ENCODE peak calls at places on chromosome 10, in six cellular contexts. One of them, this sample, is unnamed.

GRCh38 chr10:12799144-12799543 is 202.4 kb downstream of the CCDC3 start:
- DNase-seq in HFF-Myc: no peak
- DNase-seq in ovary: no peak
- DNase-seq in psoas muscle: no peak
- DNase-seq in endodermal cell: no peak
- DNase-seq in fibroblast of pulmonary artery: no peak
- DNase-seq in this sample: no peak

GRCh38 chr10:117967149-117967548 is 79.6 kb downstream of the RAB11FIP2 start:
- DNase-seq in psoas muscle: no peak
- DNase-seq in HFF-Myc: no peak
- DNase-seq in fibroblast of pulmonary artery: no peak
- DNase-seq in endodermal cell: no peak
- DNase-seq in ovary: no peak
- DNase-seq in this sample: no peak

GRCh38 chr10:103723557-103723956 is 131.8 kb downstream of the SH3PXD2A start:
- DNase-seq in fibroblast of pulmonary artery: no peak
- DNase-seq in endodermal cell: no peak
- DNase-seq in HFF-Myc: no peak
- DNase-seq in psoas muscle: peak
- DNase-seq in ovary: no peak
- DNase-seq in this sample: no peak

GRCh38 chr10:7950981-7951847 is 103.3 kb upstream of the GATA3 start:
- DNase-seq in ovary: no peak
- DNase-seq in HFF-Myc: no peak
- DNase-seq in endodermal cell: no peak
- DNase-seq in fibroblast of pulmonary artery: peak
- DNase-seq in psoas muscle: no peak
- DNase-seq in this sample: no peak

GRCh38 chr10:31972519-31973041 is 43.9 kb upstream of the ARHGAP12 start:
- DNase-seq in endodermal cell: no peak
- DNase-seq in ovary: no peak
- DNase-seq in fibroblast of pulmonary artery: no peak
- DNase-seq in HFF-Myc: no peak
- DNase-seq in psoas muscle: no peak
- DNase-seq in this sample: no peak

GRCh38 chr10:132595850-132596249 is 58.3 kb downstream of the INPP5A start:
- DNase-seq in ovary: no peak
- DNase-seq in fibroblast of pulmonary artery: no peak
- DNase-seq in HFF-Myc: no peak
- DNase-seq in endodermal cell: no peak
- DNase-seq in psoas muscle: no peak
- DNase-seq in this sample: no peak

GRCh38 chr10:361203-362135 is 226.2 kb downstream of the ZMYND11 start:
- DNase-seq in psoas muscle: no peak
- DNase-seq in ovary: no peak
- DNase-seq in HFF-Myc: no peak
- DNase-seq in endodermal cell: no peak
- DNase-seq in fibroblast of pulmonary artery: no peak
- DNase-seq in this sample: no peak

GRCh38 chr10:33534455-33534854 is 200.0 kb upstream of the NRP1 start:
- DNase-seq in HFF-Myc: no peak
- DNase-seq in psoas muscle: no peak
- DNase-seq in fibroblast of pulmonary artery: no peak
- DNase-seq in endodermal cell: no peak
- DNase-seq in ovary: no peak
- DNase-seq in this sample: no peak

GRCh38 chr10:30587522-30588031 is 42.0 kb downstream of the LYZL2 start:
- DNase-seq in endodermal cell: peak
- DNase-seq in HFF-Myc: no peak
- DNase-seq in psoas muscle: no peak
- DNase-seq in ovary: no peak
- DNase-seq in fibroblast of pulmonary artery: no peak
- DNase-seq in this sample: no peak

GRCh38 chr10:110947061-110947595 is 27.7 kb downstream of the SHOC2 start:
- DNase-seq in psoas muscle: no peak
- DNase-seq in fibroblast of pulmonary artery: no peak
- DNase-seq in endodermal cell: no peak
- DNase-seq in ovary: no peak
- DNase-seq in HFF-Myc: no peak
- DNase-seq in this sample: peak

GRCh38 chr10:97788552-97789442 is 17.0 kb upstream of the SFRP5 start:
- DNase-seq in endodermal cell: peak
- DNase-seq in fibroblast of pulmonary artery: peak
- DNase-seq in ovary: no peak
- DNase-seq in HFF-Myc: no peak
- DNase-seq in psoas muscle: no peak
- DNase-seq in this sample: no peak

DNA sequence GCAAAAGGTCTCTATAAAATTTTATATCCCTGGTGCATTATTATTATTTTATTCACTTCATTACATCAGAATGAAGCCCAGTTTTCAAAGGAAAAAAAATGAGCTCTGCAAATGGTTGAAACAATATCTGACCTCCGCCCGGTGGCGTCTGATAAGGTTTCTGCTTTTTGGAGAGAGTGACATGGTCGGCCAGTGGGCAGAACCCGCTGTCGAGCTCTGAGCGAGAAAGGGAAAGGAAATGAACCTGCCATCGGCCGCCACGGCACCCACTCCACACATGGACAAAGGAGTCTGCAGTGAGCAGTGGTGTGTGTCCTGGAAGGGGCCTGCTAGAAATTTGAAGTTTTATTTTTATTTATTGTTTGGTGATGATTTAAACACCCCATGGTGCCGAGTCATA is 149.2 kb upstream of the MKI67 start:
- DNase-seq in psoas muscle: no peak
- DNase-seq in HFF-Myc: no peak
- DNase-seq in fibroblast of pulmonary artery: no peak
- DNase-seq in ovary: no peak
- DNase-seq in endodermal cell: no peak
- DNase-seq in this sample: no peak
- H3K4me3 ChIP-seq in psoas muscle: no peak
- H3K4me3 ChIP-seq in HFF-Myc: no peak
- H3K4me3 ChIP-seq in fibroblast of pulmonary artery: no peak
- H3K4me3 ChIP-seq in ovary: no peak
- H3K4me3 ChIP-seq in endodermal cell: no peak
- H3K4me3 ChIP-seq in this sample: no peak

DNA sequence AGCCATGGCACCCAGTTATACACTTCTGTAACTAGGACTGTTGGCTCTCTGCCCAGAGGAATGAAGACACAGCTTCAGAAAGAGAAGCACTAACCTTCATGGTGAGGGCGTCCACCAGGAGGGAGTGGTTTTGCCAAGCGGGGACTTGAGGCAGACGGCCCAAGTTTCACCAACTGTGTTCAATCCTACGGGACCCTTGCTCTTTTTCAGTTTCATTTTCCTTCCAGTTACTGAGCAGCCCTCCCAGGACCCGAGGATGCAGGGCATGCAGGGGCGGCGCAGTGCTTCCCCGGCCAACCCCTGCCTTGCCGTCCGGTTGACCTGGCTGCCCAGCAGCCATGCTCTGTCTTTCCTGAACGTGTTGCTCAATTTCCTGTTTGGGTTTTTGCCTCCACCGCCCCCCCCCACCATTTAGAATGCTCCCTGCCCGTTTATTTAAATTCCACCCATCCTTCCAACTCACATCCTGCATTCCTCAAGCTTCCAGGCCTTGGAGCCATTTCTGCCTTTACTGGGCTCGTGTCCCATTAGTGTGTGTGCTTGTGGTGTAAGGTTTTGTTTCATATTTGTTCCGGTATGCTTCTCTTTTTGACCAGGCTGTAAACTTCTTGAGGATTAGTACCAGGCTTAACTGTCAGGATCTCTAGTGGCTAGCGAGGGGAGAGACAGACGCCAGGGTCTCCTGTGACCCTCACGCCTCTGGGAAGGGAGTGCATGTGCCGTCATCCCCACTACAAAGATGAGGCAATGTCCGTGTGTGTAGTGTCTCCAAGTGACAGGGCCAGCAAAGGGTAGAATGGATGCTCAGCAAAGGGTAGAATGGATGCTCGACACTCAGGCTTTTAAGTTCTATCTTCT is 31.6 kb downstream of the IL15RA start:
- DNase-seq in ovary: peak
- DNase-seq in fibroblast of pulmonary artery: peak
- DNase-seq in HFF-Myc: peak
- DNase-seq in psoas muscle: peak
- DNase-seq in endodermal cell: no peak
- DNase-seq in this sample: peak
- H3K4me3 ChIP-seq in ovary: peak
- H3K4me3 ChIP-seq in fibroblast of pulmonary artery: peak
- H3K4me3 ChIP-seq in HFF-Myc: peak
- H3K4me3 ChIP-seq in psoas muscle: peak
- H3K4me3 ChIP-seq in endodermal cell: no peak
- H3K4me3 ChIP-seq in this sample: peak

GRCh38 chr10:18400201-18400910 is 251.0 kb downstream of the NSUN6 start:
- DNase-seq in HFF-Myc: no peak
- DNase-seq in fibroblast of pulmonary artery: no peak
- DNase-seq in endodermal cell: peak
- DNase-seq in ovary: no peak
- DNase-seq in psoas muscle: no peak
- DNase-seq in this sample: no peak
- H3K4me3 ChIP-seq in HFF-Myc: no peak
- H3K4me3 ChIP-seq in fibroblast of pulmonary artery: no peak
- H3K4me3 ChIP-seq in endodermal cell: peak
- H3K4me3 ChIP-seq in ovary: peak
- H3K4me3 ChIP-seq in psoas muscle: no peak
- H3K4me3 ChIP-seq in this sample: no peak

DNA sequence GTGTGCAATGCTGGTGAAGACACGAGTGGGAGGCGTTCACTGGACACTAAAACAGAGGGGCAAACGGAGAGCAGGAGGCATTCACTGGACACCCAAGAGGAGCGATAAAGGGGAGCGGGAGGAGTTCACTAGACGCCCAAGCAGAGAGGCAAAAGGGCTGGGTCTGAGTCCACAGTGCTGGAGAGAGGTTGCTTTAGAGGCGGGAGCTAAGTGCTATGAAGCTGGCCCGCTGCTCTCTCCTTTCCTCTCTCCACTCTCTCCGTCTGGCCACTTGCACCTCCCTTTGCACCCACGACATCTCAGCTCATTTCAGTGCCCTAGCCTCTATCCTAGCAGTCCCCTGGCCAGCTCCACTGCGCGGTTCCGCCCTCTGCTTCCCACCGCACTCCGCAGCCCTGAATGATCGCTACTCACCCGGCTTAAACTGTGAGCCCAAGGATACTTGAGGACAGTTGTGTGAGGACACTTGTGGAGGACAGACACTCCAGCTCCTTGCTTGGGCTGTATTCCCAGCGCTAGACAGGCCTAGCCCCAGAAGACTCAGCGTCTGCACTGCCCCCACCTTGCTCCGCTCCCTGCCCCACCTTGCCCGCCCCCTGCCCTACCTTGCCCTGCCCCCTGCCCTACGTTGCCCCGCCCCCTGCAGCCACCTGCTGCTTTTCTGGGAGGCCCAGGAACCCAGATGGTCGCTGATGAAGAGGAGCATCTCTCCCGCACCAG is 78.8 kb upstream of the CPXM2 start:
- DNase-seq in fibroblast of pulmonary artery: no peak
- DNase-seq in ovary: no peak
- DNase-seq in psoas muscle: no peak
- DNase-seq in HFF-Myc: no peak
- DNase-seq in endodermal cell: peak
- DNase-seq in this sample: no peak
- H3K4me3 ChIP-seq in fibroblast of pulmonary artery: no peak
- H3K4me3 ChIP-seq in ovary: no peak
- H3K4me3 ChIP-seq in psoas muscle: no peak
- H3K4me3 ChIP-seq in HFF-Myc: no peak
- H3K4me3 ChIP-seq in endodermal cell: no peak
- H3K4me3 ChIP-seq in this sample: no peak

GRCh38 chr10:114767101-114767588 is 54.4 kb upstream of the FHIP2A start:
- DNase-seq in HFF-Myc: no peak
- DNase-seq in psoas muscle: no peak
- DNase-seq in endodermal cell: no peak
- DNase-seq in fibroblast of pulmonary artery: peak
- DNase-seq in ovary: no peak
- DNase-seq in this sample: no peak
- H3K4me3 ChIP-seq in HFF-Myc: peak
- H3K4me3 ChIP-seq in psoas muscle: peak
- H3K4me3 ChIP-seq in endodermal cell: peak
- H3K4me3 ChIP-seq in fibroblast of pulmonary artery: peak
- H3K4me3 ChIP-seq in ovary: peak
- H3K4me3 ChIP-seq in this sample: peak

GRCh38 chr10:86058964-86059363 is 307.6 kb downstream of the GRID1 start:
- DNase-seq in ovary: no peak
- DNase-seq in HFF-Myc: no peak
- DNase-seq in psoas muscle: no peak
- DNase-seq in endodermal cell: no peak
- DNase-seq in fibroblast of pulmonary artery: no peak
- DNase-seq in this sample: no peak

GRCh38 chr10:86061301-86061873 is 305.2 kb downstream of the GRID1 start:
- DNase-seq in fibroblast of pulmonary artery: no peak
- DNase-seq in ovary: no peak
- DNase-seq in psoas muscle: no peak
- DNase-seq in HFF-Myc: no peak
- DNase-seq in endodermal cell: no peak
- DNase-seq in this sample: no peak

GRCh38 chr10:86062647-86063145 is 303.9 kb downstream of the GRID1 start:
- DNase-seq in ovary: no peak
- DNase-seq in fibroblast of pulmonary artery: no peak
- DNase-seq in psoas muscle: no peak
- DNase-seq in HFF-Myc: no peak
- DNase-seq in endodermal cell: peak
- DNase-seq in this sample: no peak

GRCh38 chr10:86062151-86062550 is 304.4 kb downstream of the GRID1 start:
- DNase-seq in psoas muscle: no peak
- DNase-seq in fibroblast of pulmonary artery: no peak
- DNase-seq in ovary: no peak
- DNase-seq in endodermal cell: peak
- DNase-seq in HFF-Myc: no peak
- DNase-seq in this sample: no peak

GRCh38 chr10:86060386-86061280 is 306.0 kb downstream of the GRID1 start:
- DNase-seq in endodermal cell: no peak
- DNase-seq in fibroblast of pulmonary artery: no peak
- DNase-seq in psoas muscle: no peak
- DNase-seq in HFF-Myc: no peak
- DNase-seq in ovary: no peak
- DNase-seq in this sample: no peak
- H3K4me3 ChIP-seq in endodermal cell: no peak
- H3K4me3 ChIP-seq in fibroblast of pulmonary artery: no peak
- H3K4me3 ChIP-seq in psoas muscle: no peak
- H3K4me3 ChIP-seq in HFF-Myc: no peak
- H3K4me3 ChIP-seq in ovary: no peak
- H3K4me3 ChIP-seq in this sample: no peak